ENCODE peak calls at places on chromosomes 11 and 22, in five cellular contexts. O, T, R, Z and Q are unnamed samples.

GRCh38 chr11:73570415-73571114 is 27.3 kb downstream of the FAM168A start:
- DNase-seq in O (no peak), T (no peak), R (no peak), Z (no peak), Q (no peak)

GRCh38 chr11:46210133-46210636 is 67.3 kb upstream of the CREB3L1 start:
- DNase-seq in O (no peak), T (no peak), R (peak; percentile 52), Z (peak; percentile 27), Q (peak; percentile 15)

GRCh38 chr11:62755086-62755615 is 1.2 kb upstream of the ZBTB3 start:
- DNase-seq in O (no peak), T (no peak), R (no peak), Z (peak; percentile 37), Q (no peak)

GRCh38 chr11:5865826-5866225 is 8.3 kb upstream of the OR52E8 start:
- DNase-seq in O (no peak), T (no peak), R (no peak), Z (no peak), Q (no peak)

GRCh38 chr11:132632641-132633124 is 899.6 kb downstream of the OPCML start:
- DNase-seq in O (peak; percentile 39), T (no peak), R (no peak), Z (no peak), Q (no peak)

GRCh38 chr11:12182650-12183511 is 72.5 kb downstream of the MICAL2 start:
- DNase-seq in O (no peak), T (no peak), R (peak; percentile 91), Z (peak; percentile 58), Q (no peak)

GRCh38 chr22:23069502-23070357 is 589 bp upstream of the GNAZ start:
- DNase-seq in O (peak; percentile 99), T (peak; percentile 100), R (peak; percentile 99), Z (peak; percentile 77), Q (peak; percentile 15)

GRCh38 chr22:33568934-33569496 is 351.3 kb downstream of the LARGE1 start:
- DNase-seq in O (no peak), T (no peak), R (no peak), Z (no peak), Q (no peak)

GRCh38 chr22:22380098-22381030 is 128.2 kb downstream of the ZNF280B start:
- DNase-seq in O (peak; percentile 35), T (peak; percentile 74), R (peak; percentile 80), Z (no peak), Q (no peak)

GRCh38 chr11:44538375-44539054 is 26.9 kb upstream of the CD82 start:
- DNase-seq in O (peak; percentile 90), T (peak; percentile 87), R (peak; percentile 88), Z (peak; percentile 48), Q (no peak)

GRCh38 chr22:20015187-20015625 is 1.4 kb downstream of the ARVCF start:
- DNase-seq in O (no peak), T (no peak), R (peak; percentile 66), Z (no peak), Q (no peak)

GRCh38 chr22:36922097-36922608 is 8.7 kb downstream of the CSF2RB start:
- DNase-seq in O (no peak), T (no peak), R (no peak), Z (no peak), Q (no peak)

GRCh38 chr11:66002648-66003225 is 434 bp downstream of the BANF1 start:
- DNase-seq in O (no peak), T (no peak), R (no peak), Z (peak; percentile 45), Q (no peak)

GRCh38 chr11:68302256-68303054 is 9.9 kb upstream of the LRP5 start:
- DNase-seq in O (peak; percentile 15), T (no peak), R (no peak), Z (peak; percentile 71), Q (no peak)

GRCh38 chr11:122044086-122044485 is 71.9 kb downstream of the BLID start:
- DNase-seq in O (no peak), T (no peak), R (no peak), Z (no peak), Q (no peak)

GRCh38 chr11:12318791-12319733 is 58.3 kb upstream of the PARVA start:
- DNase-seq in O (peak; percentile 59), T (no peak), R (no peak), Z (no peak), Q (no peak)

GRCh38 chr11:103499710-103500340 is 390.6 kb downstream of the DYNC2H1 start:
- DNase-seq in O (no peak), T (no peak), R (no peak), Z (no peak), Q (no peak)

GRCh38 chr11:107457205-107457557 is 444 bp downstream of the CWF19L2 start:
- DNase-seq in O (peak; percentile 15), T (peak; percentile 32), R (peak; percentile 43), Z (no peak), Q (no peak)

GRCh38 chr11:69157156-69157821 is 1.6 kb downstream of the SMIM38 start:
- DNase-seq in O (peak; percentile 97), T (no peak), R (peak; percentile 32), Z (peak; percentile 91), Q (no peak)

GRCh38 chr22:39348909-39349505 is 784 bp upstream of the SYNGR1 start:
- DNase-seq in O (peak; percentile 66), T (no peak), R (no peak), Z (no peak), Q (no peak)

GRCh38 chr11:80524330-80524729 is 1083.5 kb upstream of the TENM4 start:
- DNase-seq in O (no peak), T (no peak), R (no peak), Z (no peak), Q (no peak)

GRCh38 chr22:29856496-29856895 is 18.4 kb upstream of the ASCC2 start:
- DNase-seq in O (no peak), T (no peak), R (no peak), Z (no peak), Q (no peak)

GRCh38 chr11:65108469-65109123 is 3.1 kb upstream of the TM7SF2 start:
- DNase-seq in O (no peak), T (no peak), R (no peak), Z (no peak), Q (no peak)

GRCh38 chr22:47018010-47018910 is 255.8 kb downstream of the TBC1D22A start:
- DNase-seq in O (no peak), T (no peak), R (no peak), Z (no peak), Q (no peak)

GRCh38 chr11:82547163-82547560 is 186.5 kb downstream of the FAM181B start:
- DNase-seq in O (no peak), T (no peak), R (no peak), Z (no peak), Q (no peak)

GRCh38 chr11:100821198-100821597 is 134.1 kb downstream of the ARHGAP42 start:
- DNase-seq in O (no peak), T (no peak), R (no peak), Z (no peak), Q (no peak)

GRCh38 chr11:1827931-1828330 is 6.9 kb upstream of the SYT8 start:
- DNase-seq in O (no peak), T (no peak), R (no peak), Z (no peak), Q (no peak)

GRCh38 chr11:18745251-18745650 is 19.3 kb upstream of the IGSF22 start:
- DNase-seq in O (no peak), T (no peak), R (no peak), Z (no peak), Q (no peak)

GRCh38 chr11:18752502-18752901 is 26.5 kb upstream of the IGSF22 start:
- DNase-seq in O (no peak), T (no peak), R (no peak), Z (no peak), Q (no peak)

GRCh38 chr11:18749681-18750319 is 23.8 kb upstream of the IGSF22 start:
- DNase-seq in O (peak; percentile 38), T (no peak), R (no peak), Z (peak; percentile 25), Q (no peak)

GRCh38 chr11:18750944-18751343 is 25.0 kb upstream of the IGSF22 start:
- DNase-seq in O (no peak), T (no peak), R (no peak), Z (no peak), Q (no peak)

GRCh38 chr11:18748766-18749375 is 22.9 kb upstream of the IGSF22 start:
- DNase-seq in O (no peak), T (no peak), R (no peak), Z (no peak), Q (no peak)
- TF ChIP-seq FOXM1 in O (no peak), T (no peak), R (no peak), Z (no peak), Q (no peak)

GRCh38 chr22:17570851-17571631 is 7.7 kb downstream of the SLC25A18 start:
- DNase-seq in O (no peak), T (no peak), R (no peak), Z (no peak), Q (no peak)
- TF ChIP-seq FOXM1 in O (no peak), T (no peak), R (no peak), Z (no peak), Q (no peak)

GRCh38 chr11:124799384-124800225 is 601 bp downstream of the MSANTD2 start:
- DNase-seq in O (peak; percentile 82), T (peak; percentile 57), R (peak; percentile 39), Z (no peak), Q (no peak)
- TF ChIP-seq FOXM1 in O (no peak), T (no peak), R (no peak), Z (no peak), Q (no peak)

GRCh38 chr11:109041876-109042275 is 377.0 kb downstream of the DDX10 start:
- DNase-seq in O (no peak), T (no peak), R (no peak), Z (no peak), Q (no peak)

GRCh38 chr11:109039611-109040010 is 374.7 kb downstream of the DDX10 start:
- DNase-seq in O (no peak), T (no peak), R (no peak), Z (no peak), Q (no peak)

GRCh38 chr11:109043318-109043717 is 378.4 kb downstream of the DDX10 start:
- DNase-seq in O (no peak), T (no peak), R (no peak), Z (no peak), Q (no peak)

GRCh38 chr11:109037856-109038780 is 373.2 kb downstream of the DDX10 start:
- DNase-seq in O (no peak), T (no peak), R (no peak), Z (no peak), Q (no peak)

GRCh38 chr11:109040303-109040702 is 375.4 kb downstream of the DDX10 start:
- DNase-seq in O (peak; percentile 4), T (peak; percentile 44), R (peak; percentile 31), Z (peak; percentile 30), Q (no peak)
- TF ChIP-seq FOXM1 in O (no peak), T (no peak), R (no peak), Z (no peak), Q (no peak)

GRCh38 chr11:61068581-61068980 is 33.7 kb upstream of the CD5 start:
- DNase-seq in O (no peak), T (no peak), R (no peak), Z (no peak), Q (no peak)

GRCh38 chr11:61066645-61067044 is 35.6 kb upstream of the CD5 start:
- DNase-seq in O (no peak), T (no peak), R (no peak), Z (no peak), Q (no peak)

GRCh38 chr11:61069427-61069826 is 32.9 kb upstream of the CD5 start:
- DNase-seq in O (no peak), T (no peak), R (no peak), Z (no peak), Q (no peak)

GRCh38 chr11:61065955-61066638 is 36.2 kb upstream of the CD5 start:
- DNase-seq in O (no peak), T (no peak), R (no peak), Z (no peak), Q (no peak)

GRCh38 chr11:61067782-61068181 is 34.5 kb upstream of the CD5 start:
- DNase-seq in O (peak; percentile 53), T (no peak), R (no peak), Z (no peak), Q (no peak)
- TF ChIP-seq FOXM1 in O (no peak), T (no peak), R (no peak), Z (no peak), Q (no peak)